ENCODE peak calls at places on chromosomes 3 and 15, in five cellular contexts. V is Panc1, J is HepG2, R is A549, S is SK-N-SH. T is an unnamed sample.

GRCh38 chr3:100087203-100087602 is 27.1 kb downstream of the FILIP1L start:
- DNase-seq in J (no peak), S (no peak), V (no peak), R (no peak), T (no peak)

GRCh38 chr3:138465927-138466326 is 31.5 kb downstream of the ESYT3 start:
- DNase-seq in R (no peak), J (no peak), V (no peak), S (no peak), T (no peak)

GRCh38 chr3:82802501-82802900 is 1041.1 kb upstream of the GBE1 start:
- DNase-seq in J (no peak), R (no peak), V (no peak), S (no peak), T (no peak)

GRCh38 chr15:57751177-57751800 is 44.8 kb downstream of the POLR2M start:
- DNase-seq in J (peak), S (peak), V (no peak), R (peak), T (peak)

GRCh38 chr3:45446706-45447105 is 58.3 kb downstream of the LARS2 start:
- DNase-seq in S (no peak), R (no peak), V (no peak), J (no peak), T (no peak)

GRCh38 chr3:196778755-196779154 is 39.1 kb downstream of the PAK2 start:
- DNase-seq in S (no peak), V (no peak), J (no peak), R (no peak), T (no peak)

GRCh38 chr3:194976049-194976451 is 290.4 kb downstream of the FAM43A start:
- DNase-seq in S (no peak), V (no peak), R (no peak), J (no peak), T (no peak)

GRCh38 chr3:127121221-127121647 is 71.7 kb upstream of the PRR23E start:
- DNase-seq in J (no peak), V (no peak), R (no peak), S (no peak), T (no peak)

GRCh38 chr15:69400850-69401249 is 13.3 kb upstream of the KIF23 start:
- DNase-seq in J (no peak), R (no peak), S (no peak), V (no peak), T (peak)

GRCh38 chr3:55297706-55298105 is 189.4 kb downstream of the WNT5A start:
- DNase-seq in S (no peak), R (no peak), J (no peak), V (no peak), T (no peak)

GRCh38 chr15:27681038-27681437 is 418.1 kb downstream of the OCA2 start:
- DNase-seq in S (peak), R (peak), V (no peak), J (peak), T (no peak)

GRCh38 chr3:176376531-176376930 is 820.8 kb downstream of the TBL1XR1 start:
- DNase-seq in R (no peak), J (no peak), V (no peak), S (no peak), T (no peak)

GRCh38 chr3:44885618-44886017 is 11.2 kb downstream of the TGM4 start:
- DNase-seq in V (peak), S (peak), R (peak), J (peak), T (no peak)

GRCh38 chr3:70615286-70615685 is 302.8 kb upstream of the MDFIC2 start:
- DNase-seq in V (no peak), R (no peak), J (no peak), S (no peak), T (peak)

GRCh38 chr3:37400355-37400754 is 226.0 kb upstream of the LRRFIP2 start:
- DNase-seq in J (no peak), R (no peak), V (no peak), S (no peak), T (no peak)

GRCh38 chr3:140050396-140050795 is 115.4 kb downstream of the CLSTN2 start:
- DNase-seq in V (no peak), R (no peak), J (no peak), S (no peak), T (no peak)

GRCh38 chr3:134711284-134711683 is 60.5 kb upstream of the KY start:
- DNase-seq in V (no peak), R (no peak), S (no peak), J (no peak), T (no peak)

GRCh38 chr15:93331545-93332117 is 242.6 kb upstream of the RGMA start:
- DNase-seq in V (no peak), R (no peak), J (no peak), S (peak), T (peak)

GRCh38 chr3:172415323-172415722 is 32.9 kb downstream of the GHSR start:
- DNase-seq in S (no peak), J (no peak), V (no peak), R (no peak), T (no peak)

GRCh38 chr3:17967111-17967510 is 224.7 kb upstream of the TBC1D5 start:
- DNase-seq in V (no peak), S (no peak), R (no peak), J (no peak), T (no peak)

GRCh38 chr3:134294302-134294925 is 43.8 kb upstream of the RYK start:
- DNase-seq in S (no peak), V (no peak), J (no peak), R (no peak), T (no peak)

GRCh38 chr3:27708246-27708645 is 13.9 kb downstream of the EOMES start:
- DNase-seq in R (no peak), S (no peak), V (no peak), J (no peak), T (no peak)

GRCh38 chr3:10766049-10766705 is 49.9 kb upstream of the SLC6A11 start:
- DNase-seq in R (no peak), V (no peak), S (no peak), J (no peak), T (no peak)

GRCh38 chr3:102006812-102007485 is 157.6 kb downstream of the NFKBIZ start:
- DNase-seq in R (peak), S (no peak), J (no peak), V (peak), T (no peak)

DNA sequence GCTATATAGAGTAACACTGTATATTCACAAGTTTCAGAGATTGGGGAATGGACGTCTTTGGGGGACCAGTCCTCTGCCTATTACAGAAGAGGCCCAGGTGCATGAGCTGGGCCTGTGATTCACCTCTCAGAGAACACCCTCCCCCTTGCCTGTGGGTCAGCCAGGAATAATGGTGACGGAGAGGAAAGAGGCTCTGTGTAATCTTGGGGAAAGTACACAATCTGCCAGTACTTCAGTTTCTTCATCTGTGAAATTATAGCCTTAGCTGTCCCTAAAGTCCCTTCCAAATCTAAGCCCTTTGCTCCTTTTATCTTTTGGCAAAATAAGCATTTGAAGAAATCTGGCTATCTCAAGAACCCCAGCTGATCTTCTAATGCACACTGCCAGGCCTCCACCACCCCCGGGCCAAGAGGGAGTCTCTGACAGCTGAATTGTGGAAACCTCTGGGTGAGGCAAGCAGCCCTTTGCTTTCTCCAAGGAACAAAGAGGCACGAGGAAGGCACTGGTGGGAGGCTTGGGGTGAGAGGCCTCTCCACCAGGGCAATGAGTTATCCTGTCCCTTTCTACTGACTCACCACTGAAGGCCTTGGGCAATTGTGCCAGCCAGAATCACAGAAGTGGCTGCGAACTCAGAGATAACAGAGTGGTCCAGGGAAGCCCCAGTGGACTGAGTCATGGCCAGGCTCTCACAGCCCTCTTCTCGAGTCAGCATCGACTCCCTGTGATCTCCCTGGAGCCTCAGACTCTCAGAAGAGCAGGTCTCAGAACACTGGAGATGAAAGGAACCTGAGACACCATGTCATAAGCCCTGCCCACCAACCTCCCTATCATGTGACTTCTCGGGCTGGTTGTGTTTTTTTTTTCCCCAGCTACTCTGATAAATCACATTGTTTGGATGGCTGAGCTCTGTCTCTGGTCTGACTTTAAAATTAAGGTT is 31.8 kb downstream of the CCNL1 start:
- DNase-seq in J (peak), R (peak), S (no peak), V (no peak), T (no peak)
- TF ChIP-seq REST in J (no peak), R (no peak), S (no peak), V (no peak), T (no peak)

GRCh38 chr3:185786956-185787877 is 37.6 kb downstream of the IGF2BP2 start:
- DNase-seq in V (no peak), S (no peak), R (no peak), J (no peak), T (peak)
- H3K27ac ChIP-seq in V (no peak), S (no peak), R (no peak), J (no peak), T (peak)

GRCh38 chr3:115146418-115147328 is at the start of gene ZBTB20:
- DNase-seq in R (peak), V (no peak), J (peak), S (peak), T (peak)
- TF ChIP-seq REST in R (peak), V (no peak), J (no peak), S (no peak), T (no peak)

DNA sequence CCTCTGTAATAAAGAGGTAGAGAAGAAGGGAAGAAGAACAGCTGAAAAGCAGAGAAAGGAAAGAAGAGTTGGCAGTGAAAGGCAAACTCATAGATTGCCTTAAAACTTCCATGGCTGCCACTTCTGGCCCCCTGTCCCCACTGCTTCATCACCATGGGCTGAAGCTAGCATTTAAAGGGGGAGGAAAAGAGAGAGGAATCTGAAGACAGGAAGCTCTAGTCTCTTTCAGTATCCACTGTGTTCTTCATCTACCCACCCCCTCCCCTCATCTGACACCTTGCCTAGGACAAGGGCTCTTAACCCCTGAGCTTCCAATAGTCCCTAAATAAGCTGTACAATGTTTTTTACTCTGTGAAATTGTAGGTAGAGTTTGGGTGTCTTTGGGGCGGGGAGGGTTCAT is 60.6 kb downstream of the ALCAM start:
- DNase-seq in S (no peak), V (no peak), R (no peak), J (no peak), T (peak)
- H3K27ac ChIP-seq in S (no peak), V (no peak), R (peak), J (no peak), T (no peak)

T was measured in GM23338.